ENCODE peak calls at places on chromosomes 6 and 20, in ten cellular contexts. G is choroid plexus epithelial cell, H is OCI-LY7, W is A549, K is coronary artery, J is right lobe of liver, Y is cardiac muscle cell, X is fibroblast of pulmonary artery, O is thoracic aorta, E is endothelial cell. D is an unnamed sample.
A peak's percentile ranks its signal among the peaks of the same experiment; 100 is the strongest.

GRCh38 chr6:166775180-166775922 is 148.3 kb upstream of the RPS6KA2 start:
- DNase-seq in K (no peak), G (peak; percentile 86), E (peak; percentile 53), Y (peak; percentile 84), W (peak; percentile 66), O (no peak), X (peak; percentile 84), J (no peak), H (peak; percentile 83), D (no peak)

GRCh38 chr6:83708546-83708969 is 343 bp downstream of the SNAP91 start:
- DNase-seq in O (no peak), K (no peak), X (peak; percentile 4), Y (peak; percentile 68), G (peak; percentile 9), E (peak; percentile 34), W (no peak), H (no peak), J (no peak), D (no peak)

GRCh38 chr6:138086573-138087196 is 20.5 kb downstream of the PERP start:
- DNase-seq in J (no peak), H (no peak), W (peak; percentile 75), Y (no peak), X (no peak), O (no peak), G (peak; percentile 92), K (no peak), E (no peak), D (no peak)

GRCh38 chr20:47032969-47033578 is 138.4 kb downstream of the EYA2 start:
- DNase-seq in E (no peak), G (no peak), H (no peak), O (no peak), Y (no peak), K (no peak), W (no peak), X (no peak), J (peak; percentile 83), D (no peak)

GRCh38 chr6:163712981-163713380 is 298.5 kb downstream of the QKI start:
- DNase-seq in X (no peak), O (no peak), E (no peak), G (no peak), J (no peak), Y (no peak), W (no peak), H (no peak), K (no peak), D (no peak)

GRCh38 chr6:160424256-160424655 is 76.1 kb downstream of the SLC22A3 start:
- DNase-seq in J (no peak), W (no peak), Y (no peak), K (no peak), G (no peak), H (no peak), E (no peak), X (no peak), O (no peak), D (no peak)

GRCh38 chr6:111154981-111155380 is 67.7 kb downstream of the SLC16A10 start:
- DNase-seq in O (no peak), Y (no peak), X (no peak), J (no peak), E (no peak), W (no peak), K (no peak), G (no peak), H (no peak), D (no peak)

GRCh38 chr20:18657575-18657974 is 69.7 kb downstream of the DTD1 start:
- DNase-seq in Y (no peak), E (no peak), K (no peak), O (no peak), G (peak; percentile 69), X (peak; percentile 81), J (no peak), W (no peak), H (no peak), D (no peak)

GRCh38 chr20:1973921-1974440 is 19.9 kb downstream of the PDYN start:
- DNase-seq in W (no peak), E (no peak), K (no peak), X (no peak), O (no peak), J (no peak), H (no peak), Y (no peak), G (no peak), D (no peak)

GRCh38 chr6:137820952-137821351 is 46.1 kb upstream of the TNFAIP3 start:
- DNase-seq in J (no peak), H (no peak), E (no peak), O (no peak), X (peak; percentile 88), W (no peak), G (peak; percentile 54), Y (no peak), K (no peak), D (no peak)

GRCh38 chr6:159692303-159693127 is 526 bp downstream of the SOD2 start:
- DNase-seq in K (peak; percentile 82), G (peak; percentile 65), W (peak; percentile 51), H (peak; percentile 77), J (peak; percentile 78), X (no peak), E (peak; percentile 40), O (no peak), Y (peak; percentile 64), D (no peak)

GRCh38 chr20:50865591-50865990 is 65.6 kb downstream of the ADNP start:
- DNase-seq in G (no peak), K (no peak), W (no peak), J (no peak), O (no peak), Y (no peak), H (no peak), E (no peak), X (no peak), D (no peak)

GRCh38 chr6:13014551-13015378 is 298.2 kb downstream of the PHACTR1 start:
- DNase-seq in Y (peak; percentile 53), E (peak; percentile 16), G (no peak), W (no peak), K (no peak), H (no peak), X (no peak), J (no peak), O (no peak), D (no peak)

GRCh38 chr6:7684076-7684475 is 41.8 kb upstream of the BMP6 start:
- DNase-seq in O (no peak), H (no peak), Y (no peak), K (peak; percentile 7), E (no peak), J (no peak), X (no peak), W (no peak), G (no peak), D (no peak)

GRCh38 chr6:145086197-145086596 is 649.1 kb downstream of the EPM2A start:
- DNase-seq in E (no peak), H (no peak), Y (no peak), G (peak; percentile 92), K (no peak), X (peak; percentile 64), O (no peak), J (no peak), W (no peak), D (no peak)

GRCh38 chr6:56475736-56476457 is 166.8 kb downstream of the DST start:
- DNase-seq in Y (peak; percentile 54), H (no peak), G (peak; percentile 68), X (peak; percentile 54), E (no peak), O (no peak), K (no peak), W (no peak), J (peak; percentile 64), D (no peak)

DNA sequence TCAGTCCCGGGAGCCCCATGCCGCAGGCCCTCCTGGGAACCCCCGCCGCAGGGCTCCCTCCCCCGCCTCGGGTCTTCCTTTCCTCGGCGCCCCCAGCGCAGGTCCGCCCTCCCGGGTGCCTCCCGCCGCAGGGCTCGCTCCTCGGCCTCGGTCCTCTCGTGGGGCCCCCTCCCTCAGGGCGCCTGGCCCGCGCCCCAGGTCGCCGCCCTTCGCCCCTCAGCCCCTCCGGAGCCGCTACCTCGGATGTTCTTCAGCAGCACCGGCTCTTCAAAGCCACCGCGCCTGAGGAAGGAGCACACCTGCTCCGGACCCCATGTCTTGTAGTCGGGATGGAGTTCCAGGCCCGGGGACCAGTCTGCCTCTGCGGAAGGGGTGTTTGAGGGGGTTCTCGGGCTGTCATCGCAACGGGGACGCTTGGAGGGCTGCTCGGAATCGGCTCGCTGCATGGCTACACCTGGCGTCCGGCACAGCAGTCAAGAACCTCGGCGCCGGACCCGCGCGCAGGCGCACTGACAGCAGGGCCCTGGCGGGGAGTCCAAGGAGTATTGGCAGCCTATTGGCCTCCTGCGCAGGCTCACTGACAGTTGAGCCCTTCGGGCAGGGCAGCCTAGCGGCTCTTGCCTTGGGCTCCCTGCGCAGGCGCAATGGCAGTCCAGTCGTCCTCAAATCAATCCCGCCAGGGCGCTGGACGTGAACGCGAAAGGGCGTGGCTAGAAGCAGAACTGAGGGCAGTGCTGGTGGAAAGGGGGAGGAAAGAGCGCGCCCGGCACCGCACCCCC is at the start of gene SAMHD1:
- DNase-seq in H (peak; percentile 99), X (peak; percentile 98), Y (peak; percentile 98), W (peak; percentile 98), K (peak; percentile 99), O (peak; percentile 88), G (peak; percentile 99), E (peak; percentile 94), J (peak; percentile 99), D (peak; percentile 85)
- TF ChIP-seq CTCF in H (no peak), X (no peak), Y (no peak), W (no peak), K (no peak), O (no peak), G (no peak), E (no peak), J (no peak), D (no peak)

GRCh38 chr6:113182370-113183141 is 674.6 kb upstream of the MARCKS start:
- DNase-seq in J (no peak), G (peak; percentile 86), W (peak; percentile 6), X (peak; percentile 83), H (no peak), O (no peak), Y (no peak), K (no peak), E (no peak), D (no peak)
- TF ChIP-seq CTCF in J (no peak), G (no peak), W (no peak), X (no peak), H (no peak), O (no peak), Y (no peak), K (no peak), E (no peak), D (no peak)

DNA sequence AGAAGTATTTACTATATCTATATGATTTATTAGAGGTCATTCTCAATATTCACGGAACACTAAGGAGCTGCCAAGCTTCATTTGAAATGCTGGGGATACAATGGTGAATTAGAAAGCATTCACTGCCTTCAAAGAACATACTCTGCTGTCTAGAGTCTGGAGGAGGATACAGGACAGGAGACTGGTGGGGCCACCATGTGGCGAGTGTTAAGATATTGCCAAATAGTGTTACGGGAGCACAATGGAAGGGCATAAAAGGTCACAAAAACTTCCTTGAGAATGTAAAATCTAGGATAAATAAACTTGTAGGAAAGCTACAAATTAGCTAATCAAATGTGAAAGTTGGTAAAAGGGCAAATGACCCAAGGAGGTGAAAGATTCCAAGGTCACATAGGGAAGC is 271.7 kb downstream of the RFPL4B start:
- DNase-seq in W (no peak), E (peak; percentile 39), Y (peak; percentile 36), K (no peak), J (no peak), O (no peak), X (peak; percentile 50), G (peak; percentile 47), H (no peak), D (no peak)
- TF ChIP-seq CTCF in W (no peak), E (no peak), Y (no peak), K (no peak), J (no peak), O (no peak), X (peak; percentile 17), G (peak; percentile 46), H (peak; percentile 41), D (no peak)

GRCh38 chr6:42049116-42049809 is 1.1 kb upstream of the TAF8 start:
- DNase-seq in G (no peak), E (no peak), Y (no peak), X (no peak), J (peak; percentile 61), K (no peak), H (peak; percentile 27), W (no peak), O (no peak), D (no peak)
- TF ChIP-seq CTCF in G (no peak), E (no peak), Y (no peak), X (no peak), J (no peak), K (no peak), H (no peak), W (no peak), O (no peak), D (no peak)